ENCODE peak calls at places on chromosomes 7 and 10, in ten cellular contexts. A, Y, I, Z, F, N, R, T, G and X are unnamed samples. For H3K9me3, the result is how much of the 10 kb centered on the place peaks cover.

GRCh38 chr7:20199015-20199737 is 18.0 kb downstream of the MACC1 start:
- DNase-seq in Y (peak), I (no peak), R (peak), A (no peak), Z (no peak), F (peak), T (peak), N (peak), G (peak), X (no peak)

GRCh38 chr7:142030294-142030693 is 34.6 kb downstream of the MGAM start:
- DNase-seq in R (no peak), G (peak), Z (no peak), I (no peak), F (no peak), T (no peak), A (no peak), Y (no peak), N (no peak), X (no peak)

GRCh38 chr10:47331491-47331890 is 9.2 kb downstream of the GDF2 start:
- DNase-seq in R (no peak), A (no peak), G (no peak), Y (peak), T (no peak), Z (no peak), N (no peak), I (no peak), F (no peak), X (no peak)

GRCh38 chr7:150756858-150757257 is 19.6 kb downstream of the GIMAP5 start:
- DNase-seq in T (no peak), A (no peak), R (no peak), N (no peak), Z (no peak), I (no peak), G (peak), F (no peak), Y (no peak), X (no peak)

GRCh38 chr7:139588632-139589031 is 65.1 kb downstream of the CLEC2L start:
- DNase-seq in I (no peak), T (no peak), A (no peak), F (peak), N (no peak), Y (no peak), Z (no peak), G (peak), R (no peak), X (no peak)

GRCh38 chr7:110573862-110574528 is 516.9 kb upstream of the LRRN3 start:
- DNase-seq in I (no peak), N (no peak), Y (no peak), F (peak), G (peak), Z (no peak), T (no peak), A (no peak), R (no peak), X (no peak)

GRCh38 chr7:142855756-142856564 is 1.1 kb downstream of the EPHB6 start:
- DNase-seq in T (peak), I (peak), Z (no peak), A (no peak), F (no peak), N (peak), R (peak), Y (peak), G (peak), X (no peak)

GRCh38 chr10:102419561-102420442 is 834 bp upstream of the FBXL15 start:
- DNase-seq in G (peak), T (peak), Z (peak), Y (no peak), A (peak), N (no peak), F (peak), R (peak), I (peak), X (peak)

GRCh38 chr10:49080071-49080470 is 35.3 kb downstream of the VSTM4 start:
- DNase-seq in I (peak), Z (peak), T (no peak), A (no peak), Y (no peak), N (peak), G (peak), R (peak), F (peak), X (no peak)

GRCh38 chr10:85946713-85947326 is 419.8 kb downstream of the GRID1 start:
- DNase-seq in I (no peak), G (no peak), F (no peak), Z (no peak), R (no peak), A (no peak), N (no peak), Y (no peak), T (no peak), X (no peak)

GRCh38 chr10:131921191-131921590 is 20.4 kb downstream of the PPP2R2D start:
- DNase-seq in R (no peak), Z (no peak), A (no peak), T (no peak), I (no peak), N (no peak), Y (peak), F (no peak), G (no peak), X (no peak)

GRCh38 chr10:102509387-102509786 is 5.6 kb downstream of the SUFU start:
- DNase-seq in A (no peak), N (no peak), I (no peak), G (peak), Z (no peak), R (no peak), F (no peak), Y (peak), T (no peak), X (no peak)

GRCh38 chr7:34727464-34727995 is 69.5 kb downstream of the NPSR1 start:
- DNase-seq in F (no peak), A (no peak), Y (no peak), N (no peak), Z (no peak), G (no peak), R (no peak), T (no peak), I (no peak), X (no peak)

GRCh38 chr7:84113906-84114875 is 80.4 kb downstream of the SEMA3A start:
- DNase-seq in G (no peak), F (no peak), R (no peak), A (no peak), Z (no peak), Y (no peak), N (no peak), T (no peak), I (no peak), X (no peak)

GRCh38 chr7:82163586-82163985 is 280.0 kb downstream of the CACNA2D1 start:
- DNase-seq in Y (no peak), A (no peak), F (no peak), N (no peak), T (no peak), R (no peak), I (no peak), G (no peak), Z (no peak), X (no peak)

GRCh38 chr7:38310601-38311057 is 37.2 kb upstream of the TARP start:
- DNase-seq in T (no peak), R (peak), N (peak), G (no peak), Y (no peak), I (no peak), A (no peak), Z (no peak), F (no peak), X (no peak)

GRCh38 chr10:118997379-118997778 is 32.1 kb upstream of the NANOS1 start:
- DNase-seq in N (no peak), I (no peak), T (no peak), G (no peak), F (no peak), A (no peak), R (no peak), Y (no peak), Z (no peak), X (no peak)

GRCh38 chr10:28627102-28627501 is 50.2 kb upstream of the BAMBI start:
- DNase-seq in I (no peak), A (no peak), G (no peak), F (no peak), R (no peak), Y (no peak), N (no peak), T (no peak), Z (no peak), X (no peak)

GRCh38 chr7:130491841-130492518 is at the start of gene MEST:
- DNase-seq in G (peak), T (no peak), I (peak), A (no peak), F (peak), R (peak), N (peak), Z (no peak), Y (no peak), X (no peak)

GRCh38 chr7:96734343-96734742 is 24.7 kb upstream of the SEM1 start:
- DNase-seq in Y (no peak), F (no peak), R (no peak), A (no peak), Z (peak), I (no peak), G (no peak), N (no peak), T (no peak), X (no peak)

GRCh38 chr10:110664483-110665420 is 20.6 kb downstream of the RBM20 start:
- DNase-seq in Y (no peak), T (no peak), Z (no peak), N (no peak), A (no peak), F (peak), R (no peak), G (peak), I (no peak), X (no peak)

GRCh38 chr10:58439632-58440364 is 54.6 kb downstream of the TFAM start:
- DNase-seq in F (no peak), G (no peak), N (no peak), Y (no peak), A (no peak), Z (no peak), T (no peak), I (no peak), R (no peak), X (no peak)

GRCh38 chr10:71777213-71777985 is 4.1 kb upstream of the VSIR start:
- DNase-seq in A (no peak), I (peak), F (no peak), Z (no peak), T (no peak), G (no peak), N (no peak), R (no peak), Y (peak), X (no peak)

GRCh38 chr10:72261323-72262018 is 12.3 kb upstream of the DDIT4 start:
- DNase-seq in G (no peak), N (no peak), Y (no peak), F (peak), I (no peak), Z (no peak), R (no peak), A (no peak), T (peak), X (no peak)

GRCh38 chr7:6526997-6527378 is 24.3 kb downstream of the GRID2IP start:
- DNase-seq in Y (no peak), T (no peak), I (no peak), F (no peak), R (no peak), G (no peak), N (no peak), A (no peak), Z (no peak), X (no peak)

GRCh38 chr10:82552273-82552672 is 677.3 kb downstream of the NRG3 start:
- DNase-seq in N (no peak), Y (no peak), I (no peak), F (no peak), G (no peak), R (no peak), A (no peak), Z (no peak), T (no peak), X (no peak)
- H3K9me3 ChIP-seq in N (under half), Y (under half), I (under half), F (under half), G (under half), R (under half), A (under half), Z (under half), T (under half), X (under half)

GRCh38 chr10:87804939-87805569 is 13.0 kb downstream of the ATAD1 start:
- DNase-seq in T (no peak), Z (no peak), I (no peak), N (no peak), R (no peak), Y (no peak), G (peak), F (no peak), A (no peak), X (no peak)
- H3K9me3 ChIP-seq in T (under half), Z (under half), I (under half), N (under half), R (under half), Y (under half), G (under half), F (under half), A (under half), X (under half)

GRCh38 chr7:57245206-57245605 is 113.0 kb upstream of the ZNF479 start:
- DNase-seq in G (no peak), Y (no peak), F (no peak), Z (no peak), N (no peak), R (no peak), I (no peak), T (no peak), A (no peak), X (no peak)
- H3K9me3 ChIP-seq in G (under half), Y (under half), F (under half), Z (under half), N (under half), R (under half), I (under half), T (under half), A (under half), X (under half)

DNA sequence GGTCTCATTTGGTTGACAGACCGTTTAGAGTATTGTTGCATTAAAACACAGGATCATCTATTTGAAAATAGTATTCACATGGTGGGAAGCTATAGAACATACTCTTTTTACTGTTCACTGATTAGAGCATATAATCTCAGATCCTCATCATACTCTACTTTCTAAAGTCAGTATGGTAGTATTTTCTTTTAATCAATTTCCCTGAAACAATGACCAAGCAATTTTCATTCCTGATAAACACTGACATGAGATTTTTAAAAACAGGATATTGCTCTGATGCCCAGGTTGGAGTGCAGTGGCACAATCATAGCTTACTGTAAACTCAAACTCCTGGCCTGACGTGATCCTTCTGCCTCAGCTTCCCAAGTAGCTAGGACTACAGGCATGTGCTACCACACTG is 63.9 kb downstream of the PTPN12 start:
- DNase-seq in F (no peak), G (no peak), N (no peak), I (no peak), Y (no peak), R (no peak), T (no peak), Z (no peak), A (no peak), X (no peak)
- H3K9me3 ChIP-seq in F (under half), G (under half), N (under half), I (under half), Y (under half), R (under half), T (under half), Z (under half), A (under half), X (under half)

GRCh38 chr10:11145498-11145855 is 127.8 kb downstream of the CELF2 start:
- DNase-seq in A (peak), Y (no peak), I (no peak), Z (no peak), R (peak), N (no peak), T (peak), F (peak), G (no peak), X (peak)
- H3K9me3 ChIP-seq in A (under half), Y (under half), I (under half), Z (under half), R (under half), N (under half), T (under half), F (under half), G (under half), X (under half)